ENCODE peak calls at places on chromosome 12, in five cellular contexts. F, T, N, U and B are unnamed samples.

GRCh38 chr12:109739747-109740693 is 26.4 kb downstream of the FAM222A start:
- DNase-seq in F (peak; percentile 47), N (peak; percentile 29), U (no peak), T (peak; percentile 47), B (peak; percentile 35)

GRCh38 chr12:60195483-60195882 is 599.7 kb downstream of the SLC16A7 start:
- DNase-seq in U (no peak), F (no peak), T (no peak), N (no peak), B (no peak)

GRCh38 chr12:113090740-113091139 is 34.2 kb downstream of the DTX1 start:
- DNase-seq in U (no peak), N (no peak), T (no peak), F (no peak), B (no peak)

GRCh38 chr12:114555451-114555850 is 128.5 kb downstream of the TBX3 start:
- DNase-seq in T (no peak), F (no peak), U (no peak), N (no peak), B (no peak)

GRCh38 chr12:62657363-62657632 is 190.7 kb downstream of the MON2 start:
- DNase-seq in T (no peak), N (no peak), U (no peak), F (no peak), B (no peak)

GRCh38 chr12:111598637-111599458 is at the start of gene ATXN2:
- DNase-seq in T (peak; percentile 63), U (no peak), N (peak; percentile 83), F (peak; percentile 84), B (peak; percentile 90)

GRCh38 chr12:66228462-66228861 is 39.4 kb downstream of the IRAK3 start:
- DNase-seq in N (no peak), T (no peak), U (no peak), F (no peak), B (no peak)

GRCh38 chr12:117968084-117968789 is 553 bp downstream of the KSR2 start:
- DNase-seq in N (peak; percentile 5), F (no peak), U (no peak), T (no peak), B (no peak)

GRCh38 chr12:69348162-69348938 is at the start of gene LYZ:
- DNase-seq in T (no peak), N (no peak), F (no peak), U (no peak), B (no peak)

GRCh38 chr12:111454716-111455447 is 49.2 kb downstream of the SH2B3 start:
- DNase-seq in T (no peak), U (no peak), N (peak; percentile 28), F (no peak), B (no peak)

GRCh38 chr12:85448548-85449139 is 168.6 kb downstream of the ALX1 start:
- DNase-seq in F (no peak), N (no peak), U (no peak), T (no peak), B (no peak)
- TF ChIP-seq CTCF in F (peak; percentile 24), N (peak; percentile 17), U (peak; percentile 31), T (no peak), B (no peak)

GRCh38 chr12:120170631-120171030 is 23.9 kb downstream of the GCN1 start:
- DNase-seq in F (no peak), U (no peak), T (no peak), N (no peak), B (no peak)

GRCh38 chr12:120169946-120170345 is 24.6 kb downstream of the GCN1 start:
- DNase-seq in T (no peak), N (no peak), F (no peak), U (no peak), B (no peak)

GRCh38 chr12:120172053-120172452 is 22.5 kb downstream of the GCN1 start:
- DNase-seq in U (no peak), F (no peak), T (no peak), N (no peak), B (no peak)

GRCh38 chr12:120167529-120168095 is 26.9 kb downstream of the GCN1 start:
- DNase-seq in F (no peak), T (no peak), U (no peak), N (no peak), B (no peak)

DNA sequence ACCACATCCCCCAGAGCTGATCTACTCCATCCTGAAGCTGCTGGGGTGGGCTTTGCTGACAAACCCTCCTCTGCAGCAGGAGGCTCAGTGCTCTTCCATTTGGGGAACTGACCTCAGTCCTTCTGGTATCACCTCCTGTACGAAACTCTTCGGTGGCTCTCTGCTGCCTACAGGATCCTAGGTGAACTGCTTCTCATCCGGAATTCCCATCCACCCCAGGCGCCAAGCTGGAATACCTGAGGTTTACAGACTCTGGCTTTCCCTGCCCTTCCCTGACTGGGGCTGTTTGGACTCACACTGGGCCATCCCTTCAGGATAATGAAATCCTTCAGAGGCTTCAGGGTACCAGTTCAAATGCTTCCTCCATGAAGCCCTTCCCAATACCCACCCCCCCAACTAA is 26.2 kb downstream of the GCN1 start:
- DNase-seq in N (no peak), U (no peak), F (no peak), T (no peak), B (no peak)
- H3K36me3 ChIP-seq in N (peaks cover 51% of the 10 kb centered on the region), U (peaks cover 20% of the 10 kb centered on the region), F (peaks cover 71% of the 10 kb centered on the region), T (peaks cover 75% of the 10 kb centered on the region), B (peaks cover 28% of the 10 kb centered on the region)

GRCh38 chr12:28413455-28414109 is 223.3 kb downstream of the CCDC91 start:
- DNase-seq in T (no peak), F (no peak), N (no peak), U (no peak), B (no peak)
- H3K4me3 ChIP-seq in T (no peak overlapping the region), F (no peak overlapping the region), N (no peak overlapping the region), U (no peak overlapping the region), B (no peak overlapping the region)

GRCh38 chr12:123924539-123924938 is 48.1 kb downstream of the CCDC92 start:
- DNase-seq in F (no peak), T (no peak), N (no peak), U (no peak), B (no peak)

GRCh38 chr12:123928897-123929296 is 43.7 kb downstream of the CCDC92 start:
- DNase-seq in U (no peak), N (no peak), F (no peak), T (no peak), B (no peak)

GRCh38 chr12:123929869-123930583 is 42.6 kb downstream of the CCDC92 start:
- DNase-seq in U (no peak), T (no peak), F (no peak), N (no peak), B (peak; percentile 19)

GRCh38 chr12:123931686-123932321 is 40.8 kb downstream of the CCDC92 start:
- DNase-seq in U (no peak), F (no peak), T (no peak), N (no peak), B (peak; percentile 35)

GRCh38 chr12:123928274-123928865 is 44.3 kb downstream of the CCDC92 start:
- DNase-seq in T (peak; percentile 65), N (no peak), F (no peak), U (no peak), B (peak; percentile 57)
- TF ChIP-seq CTCF in T (peak; percentile 51), N (no peak), F (no peak), U (no peak), B (no peak)

GRCh38 chr12:122336015-122336946 is 70.0 kb upstream of the VPS33A start:
- DNase-seq in U (no peak), F (peak; percentile 61), T (peak; percentile 35), N (no peak), B (no peak)
- H3K36me3 ChIP-seq in U (peaks cover 19% of the 10 kb centered on the region), F (peaks cover 59% of the 10 kb centered on the region), T (peaks cover 19% of the 10 kb centered on the region), N (peaks cover 47% of the 10 kb centered on the region), B (peaks cover 19% of the 10 kb centered on the region)

DNA sequence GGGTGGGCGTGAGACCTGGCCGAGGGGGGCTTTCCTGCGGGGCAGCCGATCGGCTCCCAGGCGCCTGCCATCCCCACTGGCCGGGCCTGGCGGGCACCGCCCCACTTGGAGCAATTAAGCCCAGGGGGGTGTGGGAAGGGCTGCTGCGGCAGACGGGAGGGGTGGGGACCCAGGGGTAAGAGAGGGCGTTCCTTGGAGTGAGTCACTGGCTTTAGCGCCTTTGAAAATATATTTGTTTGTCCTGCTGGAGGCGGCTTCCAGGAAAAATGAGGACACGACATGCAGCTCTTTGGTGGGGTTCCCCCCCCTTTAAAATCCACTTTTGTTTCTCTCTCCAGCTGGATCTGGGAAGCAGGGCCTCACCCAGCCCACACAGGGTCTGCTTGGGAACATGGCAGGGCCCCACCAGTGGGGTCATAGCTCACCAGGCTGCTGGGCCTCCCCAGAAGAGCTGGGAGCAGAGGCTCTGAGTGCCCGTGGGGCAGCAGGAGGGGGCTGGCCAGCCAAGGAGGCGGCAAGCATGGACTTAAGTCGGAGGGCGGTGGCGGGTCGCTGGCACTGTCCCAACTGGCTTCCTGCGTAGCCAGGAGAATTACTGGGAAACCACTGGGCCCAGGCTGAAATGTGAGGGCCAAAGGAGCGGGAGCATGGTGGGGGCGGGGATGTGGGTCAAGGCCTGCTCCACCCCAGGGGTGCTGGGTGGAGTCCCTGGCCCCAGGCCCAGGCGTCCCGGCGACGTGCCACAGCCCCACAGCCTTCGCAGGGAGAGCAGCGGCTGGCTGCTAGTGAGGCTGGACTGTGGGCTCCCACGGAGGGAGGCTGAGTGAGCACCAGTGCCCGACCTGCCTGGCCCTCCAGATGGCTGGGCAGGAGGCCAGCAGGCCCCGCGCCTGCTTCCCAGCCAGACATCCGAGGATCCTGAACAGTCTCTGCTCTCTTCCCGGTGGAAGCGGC is 128.0 kb downstream of the RFLNA start:
- DNase-seq in T (peak; percentile 87), U (peak; percentile 87), F (peak; percentile 85), N (peak; percentile 97), B (peak; percentile 99)
- H3K4me3 ChIP-seq in T (peak overlapping the region; percentile 19), U (peak overlapping the region; percentile 25), F (no peak overlapping the region), N (no peak overlapping the region), B (no peak overlapping the region)

GRCh38 chr12:130218682-130219081 is 56.4 kb downstream of the FZD10 start:
- DNase-seq in T (no peak), N (no peak), U (no peak), F (no peak), B (no peak)

GRCh38 chr12:130212384-130212783 is 50.1 kb downstream of the FZD10 start:
- DNase-seq in U (no peak), N (no peak), T (no peak), F (no peak), B (no peak)

GRCh38 chr12:130213249-130213648 is 51.0 kb downstream of the FZD10 start:
- DNase-seq in T (no peak), U (no peak), F (no peak), N (no peak), B (no peak)

GRCh38 chr12:130220361-130220760 is 58.1 kb downstream of the FZD10 start:
- DNase-seq in T (no peak), N (no peak), U (no peak), F (no peak), B (no peak)

GRCh38 chr12:130214686-130215370 is 52.6 kb downstream of the FZD10 start:
- DNase-seq in F (no peak), T (peak; percentile 45), N (no peak), U (no peak), B (no peak)
- TF ChIP-seq CTCF in F (no peak), T (peak; percentile 65), N (no peak), U (no peak), B (no peak)